ENCODE peak calls at places on chromosomes 7 and 10, in four cellular contexts. V is IMR-90, W is GM12878, T is K562. H is an unnamed sample.

GRCh38 chr7:2369139-2369538 is 14.5 kb downstream of the EIF3B start:
- DNase-seq in T (no peak), V (no peak), W (no peak), H (no peak)

GRCh38 chr7:16921644-16922257 is 40.0 kb upstream of the AGR3 start:
- DNase-seq in W (no peak), T (no peak), V (peak; percentile 20), H (no peak)

GRCh38 chr10:24465124-24465874 is 256.4 kb downstream of the KIAA1217 start:
- DNase-seq in W (no peak), T (no peak), V (peak; percentile 91), H (no peak)

GRCh38 chr7:46247622-46248181 is 326.6 kb upstream of the IGFBP3 start:
- DNase-seq in V (no peak), T (no peak), W (no peak), H (no peak)

GRCh38 chr7:79570904-79571303 is 117.4 kb upstream of the MAGI2 start:
- DNase-seq in V (no peak), W (no peak), T (no peak), H (no peak)

GRCh38 chr7:36904101-36904500 is 179.8 kb upstream of the AOAH start:
- DNase-seq in V (no peak), W (no peak), T (no peak), H (no peak)

GRCh38 chr10:10927608-10928007 is 90.1 kb upstream of the CELF2 start:
- DNase-seq in T (no peak), W (no peak), V (no peak), H (no peak)

GRCh38 chr10:28177944-28178637 is 124.8 kb downstream of the MPP7 start:
- DNase-seq in T (no peak), V (peak; percentile 40), W (no peak), H (peak; percentile 46)

GRCh38 chr7:133230591-133231194 is 22.2 kb upstream of the EXOC4 start:
- DNase-seq in W (no peak), T (peak; percentile 81), V (peak; percentile 56), H (peak; percentile 73)

DNA sequence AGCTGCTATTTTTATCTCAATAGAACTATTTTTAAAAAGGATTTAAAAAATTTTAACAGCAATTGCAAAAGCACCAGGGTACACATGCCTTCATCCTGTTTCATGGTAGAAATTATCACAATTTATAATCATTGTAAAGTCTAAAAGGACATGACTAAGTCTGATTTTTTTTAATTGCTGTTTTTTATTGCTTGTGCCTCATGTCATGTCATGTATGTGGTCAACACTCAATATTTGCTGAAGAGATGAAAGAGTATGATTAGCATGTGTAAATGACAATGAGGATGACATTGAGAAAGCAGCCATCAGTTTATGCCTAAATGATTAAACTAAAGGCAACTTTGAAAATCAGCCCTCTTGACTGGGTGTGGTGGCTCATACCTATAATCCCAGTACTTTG is 74.8 kb downstream of the GPR37 start:
- DNase-seq in W (no peak), V (no peak), T (no peak), H (no peak)
- TF ChIP-seq FOS in W (no peak), V (no peak), T (no peak), H (no peak)

DNA sequence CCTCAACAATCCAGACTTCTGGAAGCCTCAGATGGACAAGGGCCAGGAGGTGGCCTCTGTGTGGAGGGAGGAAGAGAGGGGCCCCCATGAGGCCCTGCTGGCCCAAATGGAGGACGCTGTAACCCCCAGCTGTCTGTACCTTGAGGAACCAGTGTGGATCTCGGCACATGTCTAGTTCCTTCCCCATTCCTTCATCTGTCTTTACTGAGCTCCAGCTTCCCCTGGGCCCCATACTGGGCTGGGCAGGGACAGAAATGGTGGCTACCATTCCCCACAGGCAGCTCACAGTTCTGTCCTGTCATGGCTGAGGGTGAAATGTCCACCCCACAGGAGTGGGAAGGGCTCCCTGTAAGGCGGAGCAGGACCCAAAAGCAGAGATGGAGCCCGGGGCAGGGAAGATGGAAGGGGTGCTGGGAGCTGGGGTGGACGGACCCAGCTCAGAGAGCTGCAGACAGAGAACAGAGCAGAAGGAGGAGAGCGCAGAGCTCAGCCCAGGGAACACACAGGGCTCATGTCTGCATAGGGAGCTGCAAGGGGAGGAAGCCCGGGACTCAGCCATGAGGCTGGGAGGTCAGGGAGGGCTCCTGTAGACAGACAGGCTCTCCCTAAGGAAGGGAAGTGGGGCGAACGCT is 22.8 kb downstream of the ANTXRL start:
- DNase-seq in W (no peak), V (no peak), T (no peak), H (no peak)
- H3K27ac ChIP-seq in W (no peak overlapping the region), V (no peak overlapping the region), T (no peak overlapping the region), H (no peak overlapping the region)

GRCh38 chr10:89022734-89023133 is 32.1 kb downstream of the FAS start:
- DNase-seq in V (no peak), T (no peak), W (no peak), H (no peak)
- TF ChIP-seq FOS in V (no peak), T (no peak), W (no peak), H (no peak)

DNA sequence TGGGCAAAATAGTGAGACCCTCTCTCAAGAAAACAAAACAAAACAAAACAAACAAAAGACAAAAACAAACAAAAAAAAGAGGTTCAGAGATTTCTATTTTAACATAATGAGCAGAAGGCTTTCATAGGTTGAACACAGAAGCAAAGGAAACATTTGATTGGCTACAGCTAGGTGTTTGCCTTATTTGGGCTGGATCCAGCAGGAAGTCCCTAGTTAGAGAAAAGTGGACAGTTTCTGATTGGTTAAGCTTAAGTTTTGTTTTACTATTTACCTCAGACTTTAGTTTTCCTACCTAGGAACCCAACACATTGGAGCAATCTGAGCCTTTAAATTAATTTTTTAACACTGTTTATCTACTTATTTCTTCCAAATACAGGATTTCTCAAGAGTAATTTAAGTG is 566.5 kb upstream of the PCDH15 start:
- DNase-seq in T (no peak), V (no peak), W (no peak), H (no peak)
- H3K27ac ChIP-seq in T (no peak overlapping the region), V (no peak overlapping the region), W (no peak overlapping the region), H (no peak overlapping the region)

DNA sequence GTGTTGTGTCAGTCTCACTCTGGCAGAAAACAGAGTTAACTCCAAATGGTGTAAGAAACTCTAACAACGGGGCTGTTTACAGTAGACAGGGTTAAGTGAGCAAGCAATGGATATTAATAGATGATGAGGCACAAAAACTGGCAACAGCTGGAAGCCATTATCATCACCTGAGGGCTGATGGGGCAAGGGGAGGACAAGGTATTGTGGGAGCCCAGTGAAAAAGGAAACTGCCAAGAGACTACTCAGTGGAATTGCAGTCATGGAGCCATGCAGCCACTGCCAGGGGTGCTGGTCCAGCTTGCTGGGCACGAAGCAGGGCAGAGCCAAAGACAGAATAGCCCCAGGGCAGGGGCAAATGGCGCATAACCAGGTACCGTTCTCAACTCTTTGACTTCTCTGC is 260.7 kb downstream of the BICC1 start:
- DNase-seq in V (peak; percentile 48), T (no peak), W (no peak), H (no peak)
- TF ChIP-seq FOS in V (no peak), T (no peak), W (no peak), H (no peak)

DNA sequence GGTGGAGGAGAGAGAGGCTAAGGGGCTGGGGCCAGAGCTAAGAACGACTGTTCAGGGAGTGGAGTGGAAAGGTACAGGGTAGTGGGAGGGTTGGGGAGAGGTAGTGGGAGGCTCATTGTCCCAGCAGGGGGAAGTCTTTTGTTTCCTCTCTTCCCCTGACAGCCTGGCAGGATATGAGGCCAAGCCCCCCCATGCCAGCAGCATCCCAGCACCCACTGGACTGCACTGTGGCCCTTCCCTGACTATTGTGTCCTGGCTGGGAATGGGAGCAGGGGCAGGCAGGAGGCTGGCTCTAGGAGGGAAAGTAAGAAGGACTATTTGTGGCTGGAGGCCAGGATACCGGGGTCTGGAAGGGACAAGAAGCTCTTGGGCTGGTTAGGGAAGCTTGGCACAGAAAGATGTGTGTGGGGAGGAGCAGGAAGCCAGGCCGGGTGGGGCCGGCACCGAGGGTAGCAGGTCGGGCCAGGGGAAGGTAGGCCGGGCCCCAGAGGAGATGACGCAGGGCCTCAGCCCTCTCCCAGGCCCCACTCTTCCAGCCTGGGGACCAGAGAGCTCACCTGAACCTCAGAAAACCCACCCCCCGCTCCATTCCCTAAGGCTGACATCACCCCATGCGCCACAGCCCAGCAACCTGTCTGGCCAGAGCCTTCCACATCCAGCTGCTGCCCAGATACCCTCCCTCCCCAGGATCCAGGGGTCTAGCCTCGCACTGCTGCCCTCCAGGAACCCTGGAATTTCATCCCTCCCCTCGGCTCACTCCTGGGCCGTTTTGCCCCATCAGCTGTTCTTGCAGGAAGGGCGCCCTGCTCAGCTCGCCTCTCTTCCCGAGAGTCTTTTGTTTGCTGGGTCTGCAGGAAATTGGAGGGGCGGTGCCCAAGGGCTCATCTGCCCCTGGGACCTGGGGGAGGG is 8.8 kb upstream of the EPHB4 start:
- DNase-seq in V (no peak), T (no peak), W (no peak), H (peak; percentile 87)
- H3K27ac ChIP-seq in V (no peak overlapping the region), T (peak overlapping the region; percentile 25), W (no peak overlapping the region), H (peak overlapping the region; percentile 89)

GRCh38 chr10:128863411-128863810 is 603.6 kb upstream of the MGMT start:
- DNase-seq in V (no peak), W (no peak), T (no peak), H (no peak)

GRCh38 chr10:128860574-128860973 is 606.5 kb upstream of the MGMT start:
- DNase-seq in W (no peak), T (no peak), V (no peak), H (no peak)

GRCh38 chr10:128855656-128856428 is 611.2 kb upstream of the MGMT start:
- DNase-seq in V (no peak), T (no peak), W (no peak), H (no peak)

GRCh38 chr10:128861018-128861565 is 605.9 kb upstream of the MGMT start:
- DNase-seq in W (no peak), V (no peak), T (no peak), H (no peak)

DNA sequence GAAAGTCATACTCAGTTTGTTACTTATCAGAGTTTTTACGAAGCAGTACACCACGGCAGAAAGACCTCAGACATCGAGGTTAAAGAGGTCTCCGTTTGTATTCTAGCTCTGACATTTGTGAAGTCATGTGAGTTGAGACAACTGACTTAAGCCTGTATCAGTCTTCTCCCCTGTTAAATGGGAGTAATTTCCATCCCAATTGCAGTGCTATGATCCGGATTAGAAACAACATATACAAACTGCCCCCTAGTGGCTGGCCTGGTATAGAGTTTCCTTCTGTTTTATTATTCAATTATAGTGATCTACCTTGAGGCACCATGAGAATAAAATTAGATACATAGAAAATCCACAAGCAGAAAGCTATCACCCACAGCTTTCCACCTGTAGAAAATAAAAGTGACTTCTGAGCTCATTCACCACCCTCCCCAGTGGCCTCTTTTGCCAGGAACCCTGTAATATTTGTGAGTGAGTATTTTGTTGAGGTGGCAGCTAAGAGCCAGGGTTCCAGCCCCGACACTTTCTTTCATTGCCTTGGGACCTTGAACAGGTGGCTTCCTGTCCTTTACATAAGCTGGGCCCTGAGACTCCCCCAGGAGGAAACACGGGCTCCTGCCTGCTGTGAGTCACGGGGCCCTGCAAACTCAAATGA is 607.2 kb upstream of the MGMT start:
- DNase-seq in V (no peak), W (no peak), T (peak; percentile 55), H (no peak)
- TF ChIP-seq FOS in V (no peak), W (no peak), T (no peak), H (no peak)